ENCODE peak calls at places on chromosomes 3 and 15, in nine cellular contexts. N is activated effector memory CD4-positive, alpha-beta T cell treated with anti-CD3 and anti-CD28 coated beads, Interleukin-2, amount 50 U/mL, for 16 hours; P is activated gamma-delta T cell; M is CD8-positive, alpha-beta T cell; J is ecto neural progenitor cell; K is Daoy; I is iris pigment epithelial cell; X is SHP77 treated with DMSO at 0.1 percent for 48 hours; T is H54. Q is an unnamed sample.

GRCh38 chr15:55407631-55407948 is 569 bp downstream of the CCPG1 start:
- DNase-seq in X (peak), T (no peak), N (no peak), I (peak), J (no peak), M (no peak), P (no peak), K (no peak), Q (no peak)

GRCh38 chr15:98360031-98360430 is 288.3 kb upstream of the IGF1R start:
- DNase-seq in N (no peak), M (no peak), X (no peak), T (no peak), P (no peak), K (no peak), J (no peak), I (no peak), Q (no peak)

GRCh38 chr3:20043398-20043797 is 3.2 kb downstream of the KAT2B start:
- DNase-seq in J (no peak), X (no peak), T (no peak), I (peak), P (no peak), M (peak), N (peak), K (peak), Q (peak)

GRCh38 chr15:92882697-92883642 is 17.2 kb upstream of the CHD2 start:
- DNase-seq in I (no peak), M (peak), K (no peak), X (no peak), N (peak), J (peak), T (no peak), P (peak), Q (no peak)

GRCh38 chr15:97235285-97235985 is 725.1 kb upstream of the ARRDC4 start:
- DNase-seq in P (no peak), I (peak), K (peak), T (peak), X (peak), M (no peak), J (peak), N (no peak), Q (no peak)

GRCh38 chr15:88131937-88132336 is 124.6 kb downstream of the NTRK3 start:
- DNase-seq in P (no peak), T (no peak), M (no peak), N (no peak), K (no peak), X (no peak), I (no peak), J (no peak), Q (no peak)

GRCh38 chr3:15051531-15051930 is 13.6 kb downstream of the MRPS25 start:
- DNase-seq in J (peak), M (no peak), P (no peak), X (no peak), I (peak), T (peak), K (peak), N (peak), Q (peak)

GRCh38 chr3:58306662-58307286 is 454 bp downstream of the HTD2 start:
- DNase-seq in I (peak), P (no peak), T (no peak), N (peak), X (no peak), J (peak), K (peak), M (peak), Q (no peak)

GRCh38 chr3:187263270-187263669 is 28.3 kb downstream of the MASP1 start:
- DNase-seq in P (no peak), M (no peak), K (no peak), I (peak), X (no peak), T (no peak), J (no peak), N (no peak), Q (no peak)

GRCh38 chr3:144031938-144032337 is 60.3 kb downstream of the DIPK2A start:
- DNase-seq in J (no peak), M (no peak), P (no peak), X (no peak), N (no peak), I (no peak), T (no peak), K (no peak), Q (no peak)